ENCODE peak calls at places on chromosomes 5 and 9, in seven cellular contexts. M, R, W, Q, L, U and O are unnamed samples.
A peak's percentile ranks its signal among the peaks of the same experiment; 100 is the strongest.

GRCh38 chr9:114345493-114346065 is 15.9 kb downstream of the ORM2 start:
- DNase-seq in M (no peak), R (no peak), W (no peak), Q (no peak), L (no peak), U (no peak), O (no peak)

GRCh38 chr5:93620487-93621339 is 37.7 kb downstream of the NR2F1 start:
- DNase-seq in M (peak; percentile 89), R (peak; percentile 61), W (peak; percentile 87), Q (peak; percentile 62), L (no peak), U (peak; percentile 78), O (no peak)

GRCh38 chr5:24642022-24642421 is 2.8 kb downstream of the CDH10 start:
- DNase-seq in M (no peak), R (no peak), W (no peak), Q (no peak), L (no peak), U (no peak), O (no peak)

GRCh38 chr9:76926324-76926731 is 20.4 kb upstream of the PRUNE2 start:
- DNase-seq in M (no peak), R (no peak), W (no peak), Q (no peak), L (peak; percentile 4), U (no peak), O (no peak)

GRCh38 chr5:58151414-58151813 is 308.5 kb downstream of the PLK2 start:
- DNase-seq in M (no peak), R (no peak), W (no peak), Q (no peak), L (no peak), U (no peak), O (no peak)

GRCh38 chr9:125393426-125393825 is 131.8 kb downstream of the GAPVD1 start:
- DNase-seq in M (no peak), R (no peak), W (no peak), Q (no peak), L (no peak), U (no peak), O (no peak)

GRCh38 chr5:7878381-7878873 is 9.5 kb downstream of the MTRR start:
- DNase-seq in M (no peak), R (no peak), W (no peak), Q (no peak), L (no peak), U (peak; percentile 65), O (no peak)

GRCh38 chr9:92378825-92379535 is 25.4 kb downstream of the OGN start:
- DNase-seq in M (no peak), R (no peak), W (no peak), Q (no peak), L (peak; percentile 7), U (no peak), O (no peak)

GRCh38 chr5:159377653-159378052 is 47.4 kb upstream of the IL12B start:
- DNase-seq in M (no peak), R (no peak), W (no peak), Q (no peak), L (no peak), U (no peak), O (no peak)

GRCh38 chr5:122014232-122014940 is 52.6 kb downstream of the SRFBP1 start:
- DNase-seq in M (no peak), R (no peak), W (no peak), Q (no peak), L (no peak), U (no peak), O (no peak)

GRCh38 chr9:102832814-102833213 is 162.3 kb upstream of the CYLC2 start:
- DNase-seq in M (no peak), R (no peak), W (no peak), Q (no peak), L (no peak), U (no peak), O (no peak)
- TF ChIP-seq CTCF in M (peak; percentile 17), R (no peak), W (no peak), Q (no peak), L (no peak), U (no peak), O (no peak)

GRCh38 chr5:108748354-108749129 is 845 bp downstream of the FER start:
- DNase-seq in M (peak; percentile 100), R (peak; percentile 99), W (peak; percentile 100), Q (peak; percentile 94), L (peak; percentile 98), U (peak; percentile 95), O (peak; percentile 98)
- TF ChIP-seq CTCF in M (peak; percentile 22), R (peak; percentile 23), W (no peak), Q (peak; percentile 23), L (peak; percentile 11), U (peak; percentile 33), O (no peak)

DNA sequence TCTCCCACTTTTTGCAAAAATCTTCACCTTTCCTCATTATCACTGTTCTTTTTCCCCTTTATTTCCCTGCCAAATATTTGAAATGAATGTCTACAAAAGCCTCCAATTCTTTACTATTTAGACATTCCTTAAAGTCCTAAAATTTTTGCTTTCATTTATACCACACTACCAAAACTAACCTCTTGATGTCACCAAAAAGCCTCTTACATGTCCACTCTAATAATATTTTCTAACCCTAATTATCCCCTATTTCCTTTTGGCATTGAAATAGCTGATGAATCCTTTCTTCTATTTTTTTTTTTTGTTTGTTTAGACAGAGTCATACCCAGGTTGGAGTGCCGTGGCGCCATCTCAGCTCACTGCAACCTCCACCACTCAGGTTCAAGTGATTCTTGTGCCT is 32.3 kb upstream of the NRG2 start:
- DNase-seq in M (no peak), R (no peak), W (no peak), Q (no peak), L (no peak), U (no peak), O (no peak)
- TF ChIP-seq CTCF in M (peak; percentile 28), R (peak; percentile 29), W (no peak), Q (peak; percentile 40), L (peak; percentile 24), U (no peak), O (no peak)

GRCh38 chr9:137602661-137603060 is 2.8 kb upstream of the ARRDC1 start:
- DNase-seq in M (no peak), R (no peak), W (no peak), Q (no peak), L (no peak), U (no peak), O (no peak)
- TF ChIP-seq CTCF in M (no peak), R (no peak), W (no peak), Q (no peak), L (no peak), U (no peak), O (no peak)

DNA sequence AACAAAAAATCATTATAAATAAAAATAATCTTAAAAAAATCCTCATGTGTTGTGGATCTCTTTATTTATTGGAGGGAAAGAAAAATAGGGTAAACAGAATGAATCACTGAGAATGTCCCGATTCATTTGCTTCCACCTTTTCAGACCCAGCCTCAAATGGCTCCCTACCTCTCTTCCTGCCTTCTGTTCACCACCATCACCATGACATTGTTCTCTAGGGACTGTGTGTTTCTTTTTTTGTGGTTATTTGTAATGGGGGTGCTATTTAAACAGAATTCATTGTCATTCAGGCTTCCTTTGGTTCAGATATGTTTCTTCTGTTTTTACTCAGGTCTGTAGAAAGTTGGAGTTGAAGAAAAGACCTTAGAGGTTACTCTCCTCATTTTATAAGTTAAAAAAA is 198.2 kb downstream of the KIF4B start:
- DNase-seq in M (no peak), R (no peak), W (no peak), Q (no peak), L (no peak), U (no peak), O (no peak)
- TF ChIP-seq CTCF in M (no peak), R (no peak), W (no peak), Q (no peak), L (no peak), U (no peak), O (no peak)